ENCODE peak calls at places on chromosomes 6 and 20, in four cellular contexts. P, S, D and Q are unnamed samples.

GRCh38 chr20:41344477-41344876 is 3.9 kb downstream of the LPIN3 start:
- DNase-seq in D (no peak), P (no peak), S (no peak), Q (no peak)

GRCh38 chr6:170186006-170186908 is 104.6 kb downstream of the DLL1 start:
- DNase-seq in P (no peak), D (no peak), S (no peak), Q (no peak)

GRCh38 chr20:57573893-57574292 is 13.0 kb downstream of the PCK1 start:
- DNase-seq in D (peak; percentile 23), S (no peak), P (no peak), Q (no peak)

GRCh38 chr6:51640016-51640415 is 447.4 kb downstream of the PKHD1 start:
- DNase-seq in S (no peak), D (no peak), P (no peak), Q (no peak)

GRCh38 chr20:63576311-63576710 is 2.3 kb upstream of the HELZ2 start:
- DNase-seq in P (no peak), S (no peak), D (no peak), Q (no peak)

GRCh38 chr6:138541793-138542481 is 42.6 kb upstream of the NHSL1 start:
- DNase-seq in S (no peak), D (no peak), P (no peak), Q (no peak)

GRCh38 chr6:128519132-128519930 is 1.1 kb downstream of the PTPRK start:
- DNase-seq in S (peak; percentile 75), P (peak; percentile 81), D (peak; percentile 31), Q (peak; percentile 50)

GRCh38 chr20:59580208-59580980 is 23.9 kb upstream of the PHACTR3 start:
- DNase-seq in S (no peak), D (no peak), P (no peak), Q (no peak)

GRCh38 chr6:159042003-159042823 is 2.6 kb downstream of the TAGAP start:
- DNase-seq in D (peak; percentile 64), P (peak; percentile 91), S (peak; percentile 76), Q (peak; percentile 44)

GRCh38 chr6:159037746-159038290 is 7.0 kb downstream of the TAGAP start:
- DNase-seq in P (no peak), D (no peak), S (no peak), Q (no peak)

GRCh38 chr6:159038914-159039884 is 5.6 kb downstream of the TAGAP start:
- DNase-seq in S (no peak), P (peak; percentile 30), D (no peak), Q (no peak)

GRCh38 chr6:159041181-159041580 is 3.6 kb downstream of the TAGAP start:
- DNase-seq in S (no peak), D (no peak), P (no peak), Q (no peak)

DNA sequence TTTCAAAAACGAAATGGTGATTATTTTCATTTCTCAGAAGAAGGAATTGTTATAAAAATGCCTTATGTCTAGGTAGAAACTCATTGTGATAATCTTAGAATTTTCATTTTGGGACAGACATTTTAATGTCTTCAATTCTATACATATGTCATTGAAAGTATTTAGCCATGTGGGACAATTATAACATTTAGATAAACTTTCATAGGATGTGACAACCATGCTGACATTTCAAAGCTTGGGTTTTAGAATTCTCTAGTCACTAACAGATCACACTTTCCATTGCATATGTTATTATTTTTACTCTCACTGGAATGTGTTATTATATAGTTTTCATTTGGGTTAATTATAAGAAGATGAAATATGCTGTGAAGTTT is 4.9 kb downstream of the TAGAP start:
- DNase-seq in S (no peak), D (no peak), P (no peak), Q (no peak)
- H3K4me1 ChIP-seq in S (peaks cover 67% of the 10 kb centered on the region), D (no peaks in the 10 kb centered on the region), P (peaks cover 13% of the 10 kb centered on the region), Q (peaks cover 13% of the 10 kb centered on the region)

GRCh38 chr6:156803353-156803752 is 26.2 kb downstream of the ARID1B start:
- DNase-seq in D (no peak), S (no peak), P (no peak), Q (no peak)

GRCh38 chr6:156807795-156808194 is 30.6 kb downstream of the ARID1B start:
- DNase-seq in P (no peak), S (no peak), D (no peak), Q (no peak)

GRCh38 chr6:156801712-156802111 is 24.5 kb downstream of the ARID1B start:
- DNase-seq in S (no peak), D (no peak), P (no peak), Q (no peak)

GRCh38 chr6:156807028-156807427 is 29.9 kb downstream of the ARID1B start:
- DNase-seq in S (no peak), D (no peak), P (no peak), Q (no peak)

GRCh38 chr6:156804402-156804801 is 27.2 kb downstream of the ARID1B start:
- DNase-seq in P (no peak), D (no peak), S (no peak), Q (no peak)
- H3K4me1 ChIP-seq in P (peaks cover 5% of the 10 kb centered on the region), D (peaks cover 10% of the 10 kb centered on the region), S (peaks cover 46% of the 10 kb centered on the region), Q (peaks cover 25% of the 10 kb centered on the region)

GRCh38 chr6:34243131-34243771 is 5.6 kb downstream of the SMIM29 start:
- DNase-seq in D (no peak), S (peak; percentile 46), P (no peak), Q (no peak)
- H3K4me1 ChIP-seq in D (peaks cover 97% of the 10 kb centered on the region), S (peaks cover 64% of the 10 kb centered on the region), P (peaks cover 16% of the 10 kb centered on the region), Q (peaks cover 9% of the 10 kb centered on the region)

DNA sequence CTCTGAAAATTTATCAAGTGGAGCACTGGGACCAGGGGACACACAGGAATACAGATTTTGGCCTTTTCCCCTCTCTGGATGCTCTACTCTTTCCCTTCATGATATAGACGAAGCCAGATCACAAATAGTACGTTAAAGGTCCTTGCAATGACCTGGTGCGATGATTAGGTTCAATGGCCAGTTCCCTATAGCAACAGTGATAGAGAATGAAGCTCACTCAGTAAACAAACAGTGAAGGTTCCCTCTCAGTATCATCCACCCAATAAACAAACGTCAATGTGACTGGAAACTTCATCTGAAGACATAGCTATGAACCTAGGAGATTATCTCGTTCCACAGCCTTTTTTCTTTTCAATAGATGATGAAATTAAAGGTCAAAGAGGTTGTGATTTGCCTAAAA is 596.2 kb downstream of the KIF16B start:
- DNase-seq in D (no peak), P (no peak), S (no peak), Q (no peak)
- H3K4me1 ChIP-seq in D (no peaks in the 10 kb centered on the region), P (no peaks in the 10 kb centered on the region), S (no peaks in the 10 kb centered on the region), Q (no peaks in the 10 kb centered on the region)

DNA sequence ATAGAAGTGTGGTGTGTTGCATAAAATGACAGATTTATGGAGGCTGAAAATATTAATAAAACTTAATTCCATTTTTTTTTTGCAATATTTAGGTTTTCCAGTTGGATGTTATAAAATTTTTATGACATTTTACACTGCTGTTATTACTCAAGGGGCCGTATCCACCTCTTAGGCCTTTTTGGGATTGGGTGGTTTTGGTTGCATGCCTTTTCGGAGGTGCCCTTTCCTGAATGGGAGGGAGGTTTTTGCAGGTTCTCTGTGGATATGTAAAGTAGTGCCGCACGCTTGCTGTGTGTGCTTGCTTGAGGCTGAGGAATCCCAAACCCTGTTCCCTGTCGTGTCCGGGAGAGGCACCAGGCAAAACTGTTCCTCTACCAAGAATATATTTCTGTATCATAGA is 6.8 kb downstream of the ARID1B start:
- DNase-seq in S (no peak), D (no peak), P (no peak), Q (no peak)
- H3K4me1 ChIP-seq in S (peaks cover 66% of the 10 kb centered on the region), D (peaks cover 43% of the 10 kb centered on the region), P (peaks cover 21% of the 10 kb centered on the region), Q (peaks cover 56% of the 10 kb centered on the region)

GRCh38 chr6:70667256-70667710 is 400 bp upstream of the SMAP1 start:
- DNase-seq in P (no peak), D (no peak), S (no peak), Q (no peak)
- H3K4me1 ChIP-seq in P (peaks cover 17% of the 10 kb centered on the region), D (peaks cover 10% of the 10 kb centered on the region), S (peaks cover 38% of the 10 kb centered on the region), Q (peaks cover 8% of the 10 kb centered on the region)

DNA sequence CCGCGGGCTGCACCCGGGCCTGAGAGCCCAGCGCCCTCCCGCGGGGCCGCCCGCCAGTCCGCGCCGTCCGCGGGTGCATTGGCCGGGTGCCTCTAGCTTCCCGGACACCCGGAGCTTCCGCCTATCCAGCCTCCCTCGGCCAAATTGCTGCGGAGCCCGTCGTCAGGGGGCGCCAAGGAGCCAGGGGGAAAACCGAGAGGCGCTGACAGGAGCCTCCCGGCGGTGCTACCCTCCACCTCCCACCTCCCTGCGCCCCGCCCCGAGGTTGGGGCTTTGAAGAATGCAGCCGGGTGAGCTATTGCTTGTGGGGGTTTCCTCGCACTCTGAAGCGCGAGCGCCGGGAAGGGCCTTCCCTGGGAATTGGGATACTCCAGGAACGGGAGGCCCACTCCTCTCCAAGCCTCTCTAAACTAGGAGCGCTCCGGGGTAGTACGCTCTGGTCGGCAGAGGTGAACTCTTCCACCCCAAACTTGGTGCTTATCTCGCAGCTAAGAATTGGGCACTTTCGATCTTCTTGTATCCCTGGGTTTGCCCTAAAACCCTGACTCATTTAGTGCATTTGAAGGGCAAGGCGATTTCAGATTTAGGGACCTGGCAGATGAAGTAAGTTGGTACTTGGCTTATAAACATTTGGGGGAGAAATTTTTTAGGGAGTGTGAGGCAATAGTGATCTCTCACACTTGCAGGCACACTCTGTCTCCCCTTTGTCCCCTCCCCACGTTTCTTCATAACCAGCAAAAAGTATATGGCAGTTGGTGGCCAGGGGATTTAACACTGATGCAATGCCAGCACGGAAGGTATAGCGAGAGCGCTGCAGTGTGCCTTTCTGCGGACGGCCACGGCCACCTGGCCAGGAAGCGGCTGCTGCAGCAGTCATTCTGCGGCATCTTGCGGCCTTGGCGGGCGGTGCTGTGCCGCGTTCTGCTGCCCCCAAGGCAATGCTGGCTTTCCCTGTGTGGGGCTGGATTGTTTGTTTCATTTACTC is 556 bp downstream of the BEND6 start:
- DNase-seq in P (peak; percentile 90), S (peak; percentile 92), D (peak; percentile 67), Q (peak; percentile 79)
- H3K4me1 ChIP-seq in P (peaks cover 8% of the 10 kb centered on the region), S (peaks cover 22% of the 10 kb centered on the region), D (peaks cover 46% of the 10 kb centered on the region), Q (peaks cover 17% of the 10 kb centered on the region)

GRCh38 chr6:75281643-75282042 is 2.9 kb downstream of the TMEM30A start:
- DNase-seq in S (no peak), D (no peak), P (no peak), Q (no peak)

GRCh38 chr6:75275067-75275466 is 9.5 kb downstream of the TMEM30A start:
- DNase-seq in D (no peak), S (no peak), P (no peak), Q (no peak)

GRCh38 chr6:75279418-75279817 is 5.2 kb downstream of the TMEM30A start:
- DNase-seq in S (no peak), D (no peak), P (no peak), Q (no peak)

GRCh38 chr6:75280131-75280855 is 4.3 kb downstream of the TMEM30A start:
- DNase-seq in D (no peak), S (no peak), P (no peak), Q (no peak)

DNA sequence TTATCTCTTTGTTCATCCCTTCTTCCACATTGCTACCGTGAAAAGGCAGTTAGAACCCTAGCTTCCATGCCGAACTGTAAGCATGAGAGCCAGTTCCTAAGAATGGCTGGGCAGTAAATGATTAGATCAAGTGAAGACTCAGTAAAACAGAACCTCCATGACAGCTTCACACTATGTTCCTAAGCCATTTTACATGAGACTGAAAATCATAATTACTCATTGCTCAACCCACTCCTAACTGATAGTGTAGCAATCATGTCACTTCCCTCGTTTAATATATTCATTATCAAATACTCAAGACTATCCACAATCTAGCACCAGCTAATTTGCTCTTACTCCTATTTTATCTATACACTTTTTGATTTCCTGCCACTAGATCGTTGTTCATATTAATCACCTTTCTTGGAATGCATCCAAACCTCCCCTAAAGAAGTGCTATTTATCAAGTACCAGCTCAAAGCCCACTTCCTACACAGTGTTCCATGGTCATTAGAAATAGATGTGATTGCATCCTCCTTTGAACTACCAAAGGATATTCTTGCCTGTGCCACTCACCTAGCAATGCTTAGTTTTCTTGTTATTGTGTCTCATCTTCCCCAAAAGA is 6.0 kb downstream of the TMEM30A start:
- DNase-seq in D (no peak), P (no peak), S (no peak), Q (no peak)
- H3K4me1 ChIP-seq in D (peaks cover 79% of the 10 kb centered on the region), P (peaks cover 25% of the 10 kb centered on the region), S (peaks cover 90% of the 10 kb centered on the region), Q (peaks cover 18% of the 10 kb centered on the region)

GRCh38 chr6:37056439-37057127 is 51.1 kb downstream of the FGD2 start:
- DNase-seq in P (peak; percentile 39), S (peak; percentile 68), D (peak; percentile 58), Q (no peak)
- H3K4me1 ChIP-seq in P (peaks cover 24% of the 10 kb centered on the region), S (peaks cover 33% of the 10 kb centered on the region), D (peaks cover 72% of the 10 kb centered on the region), Q (peaks cover 36% of the 10 kb centered on the region)